ENCODE peak calls at places on chromosomes 7 and 10, in four cellular contexts. One of them, this sample, is unnamed.

GRCh38 chr10:69500864-69501468 is 49.7 kb downstream of the TSPAN15 start:
- DNase-seq in endodermal cell: peak; percentile 20
- DNase-seq in cardiac fibroblast: no peak
- DNase-seq in AG10803: no peak
- DNase-seq in this sample: no peak

GRCh38 chr10:30748152-30748845 is 118.7 kb upstream of the LYZL2 start:
- DNase-seq in endodermal cell: no peak
- DNase-seq in cardiac fibroblast: no peak
- DNase-seq in AG10803: no peak
- DNase-seq in this sample: no peak

GRCh38 chr7:33062023-33062781 is at the start of gene NT5C3A:
- DNase-seq in endodermal cell: peak; percentile 77
- DNase-seq in cardiac fibroblast: peak; percentile 39
- DNase-seq in AG10803: no peak
- DNase-seq in this sample: no peak

GRCh38 chr7:39336457-39336856 is 229.7 kb upstream of the YAE1 start:
- DNase-seq in endodermal cell: no peak
- DNase-seq in cardiac fibroblast: peak; percentile 3
- DNase-seq in AG10803: no peak
- DNase-seq in this sample: no peak

GRCh38 chr7:47570649-47571050 is 11.3 kb downstream of the TNS3 start:
- DNase-seq in endodermal cell: no peak
- DNase-seq in cardiac fibroblast: peak; percentile 67
- DNase-seq in AG10803: peak; percentile 83
- DNase-seq in this sample: no peak

GRCh38 chr10:3484306-3485187 is 300.5 kb downstream of the KLF6 start:
- DNase-seq in endodermal cell: no peak
- DNase-seq in cardiac fibroblast: peak; percentile 66
- DNase-seq in AG10803: peak; percentile 59
- DNase-seq in this sample: no peak

GRCh38 chr10:98331888-98332287 is 63.9 kb upstream of the LOXL4 start:
- DNase-seq in endodermal cell: peak; percentile 88
- DNase-seq in cardiac fibroblast: no peak
- DNase-seq in AG10803: no peak
- DNase-seq in this sample: no peak

GRCh38 chr10:27986831-27987230 is 12.0 kb downstream of the ODAD2 start:
- DNase-seq in endodermal cell: no peak
- DNase-seq in cardiac fibroblast: no peak
- DNase-seq in AG10803: no peak
- DNase-seq in this sample: no peak

GRCh38 chr10:96309631-96310358 is 5.6 kb downstream of the DNTT start:
- DNase-seq in endodermal cell: peak; percentile 85
- DNase-seq in cardiac fibroblast: no peak
- DNase-seq in AG10803: no peak
- DNase-seq in this sample: no peak

GRCh38 chr10:133211959-133212852 is 17.8 kb upstream of the UTF1 start:
- DNase-seq in endodermal cell: no peak
- DNase-seq in cardiac fibroblast: no peak
- DNase-seq in AG10803: no peak
- DNase-seq in this sample: no peak

GRCh38 chr7:32163911-32164310 is 93.7 kb upstream of the PDE1C start:
- DNase-seq in endodermal cell: no peak
- DNase-seq in cardiac fibroblast: peak; percentile 45
- DNase-seq in AG10803: peak; percentile 76
- DNase-seq in this sample: no peak

GRCh38 chr7:140364819-140365218 is 33.5 kb downstream of the SLC37A3 start:
- DNase-seq in endodermal cell: no peak
- DNase-seq in cardiac fibroblast: no peak
- DNase-seq in AG10803: no peak
- DNase-seq in this sample: no peak

GRCh38 chr7:55100172-55100961 is 81.5 kb downstream of the EGFR start:
- DNase-seq in endodermal cell: no peak
- DNase-seq in cardiac fibroblast: no peak
- DNase-seq in AG10803: no peak
- DNase-seq in this sample: no peak

GRCh38 chr7:114047889-114048288 is 129.1 kb upstream of the PPP1R3A start:
- DNase-seq in endodermal cell: no peak
- DNase-seq in cardiac fibroblast: peak; percentile 55
- DNase-seq in AG10803: peak; percentile 65
- DNase-seq in this sample: no peak
- H3K4me3 ChIP-seq in endodermal cell: no peak overlapping the region
- H3K4me3 ChIP-seq in cardiac fibroblast: no peak overlapping the region
- H3K4me3 ChIP-seq in AG10803: no peak overlapping the region
- H3K4me3 ChIP-seq in this sample: no peak overlapping the region

DNA sequence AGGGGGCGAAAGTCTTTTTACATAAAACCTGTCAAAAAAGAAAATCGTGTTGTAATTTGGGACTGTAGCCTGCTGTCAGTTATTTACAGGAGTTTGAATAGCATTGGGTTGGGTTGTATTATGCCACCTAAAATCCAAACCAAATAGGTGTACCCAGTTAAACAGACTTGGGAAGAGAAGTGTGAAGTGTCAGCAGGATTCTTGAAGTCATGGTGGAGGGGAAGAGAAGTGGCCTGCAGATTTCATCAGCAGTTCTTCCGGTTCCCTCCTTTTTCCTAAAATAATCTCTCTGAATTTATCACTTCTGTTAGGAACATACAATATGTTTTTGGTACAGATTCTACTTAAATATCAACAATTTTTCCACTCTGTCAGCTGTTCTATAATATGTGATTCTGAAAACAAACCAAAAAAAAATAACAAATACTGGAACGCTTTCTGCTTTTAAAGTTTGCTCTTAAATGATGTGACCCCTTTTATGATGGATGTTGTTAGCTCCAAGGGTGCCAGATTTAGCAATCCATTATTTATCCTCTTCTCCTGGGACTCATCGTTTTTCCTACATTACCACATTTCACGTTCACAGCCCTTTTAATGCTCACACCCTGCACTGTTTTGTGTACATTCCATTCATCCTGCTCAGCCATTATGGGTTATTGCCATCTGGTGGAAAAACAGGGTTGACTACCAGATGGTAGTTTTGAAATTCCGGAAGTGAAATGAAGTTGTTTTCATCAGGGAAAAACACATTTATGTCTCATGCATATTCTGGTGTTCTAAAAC is 18.7 kb upstream of the ARHGAP12 start:
- DNase-seq in endodermal cell: no peak
- DNase-seq in cardiac fibroblast: peak; percentile 96
- DNase-seq in AG10803: peak; percentile 96
- DNase-seq in this sample: peak; percentile 94
- TF ChIP-seq CTCF in endodermal cell: no peak
- TF ChIP-seq CTCF in cardiac fibroblast: peak; percentile 28
- TF ChIP-seq CTCF in AG10803: peak; percentile 22
- TF ChIP-seq CTCF in this sample: peak; percentile 27

DNA sequence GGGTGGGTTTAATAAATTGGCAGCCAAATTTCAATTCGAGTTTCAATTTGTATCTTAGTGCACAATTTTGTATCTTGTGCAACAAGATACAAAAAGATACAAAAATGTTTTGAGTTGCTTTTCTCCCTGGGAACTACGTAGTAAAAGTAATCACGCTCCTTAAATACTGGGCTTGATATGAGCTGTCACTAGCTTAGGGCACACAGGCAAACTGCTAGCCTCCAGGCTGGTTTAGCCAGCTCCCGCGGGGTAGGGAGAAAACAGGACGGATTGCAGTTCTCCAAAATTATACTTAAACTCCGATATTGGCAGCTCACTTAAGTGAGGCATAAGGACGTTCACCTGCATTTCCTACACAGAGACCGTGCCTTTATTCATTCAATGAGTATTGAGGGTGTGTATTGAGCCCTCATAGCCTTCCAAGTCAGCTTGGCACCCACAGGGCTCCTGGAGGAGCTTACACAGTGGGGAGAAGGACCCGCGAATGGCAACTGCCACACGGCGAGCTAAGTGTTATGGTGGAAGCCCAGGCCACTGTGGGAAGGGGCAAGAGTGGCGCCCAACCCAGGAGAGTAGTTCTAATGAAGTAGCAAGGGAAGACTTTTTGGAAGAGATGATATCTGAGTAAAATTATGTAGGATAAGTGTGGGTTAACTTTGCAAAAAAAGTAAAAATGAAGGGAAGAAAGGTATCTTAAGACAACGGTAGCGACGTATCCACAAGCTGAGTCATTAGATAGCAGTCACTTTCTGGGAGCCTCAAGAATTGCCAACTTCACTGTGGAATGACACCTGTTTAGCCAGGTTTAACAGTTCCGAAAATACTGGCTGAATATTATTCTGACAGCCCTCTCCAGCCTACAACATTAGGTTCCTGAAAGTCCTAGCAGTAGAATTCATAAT is 1.6 kb upstream of the EPC1 start:
- DNase-seq in endodermal cell: peak; percentile 63
- DNase-seq in cardiac fibroblast: no peak
- DNase-seq in AG10803: no peak
- DNase-seq in this sample: no peak
- H3K4me3 ChIP-seq in endodermal cell: peak overlapping the region; percentile 97
- H3K4me3 ChIP-seq in cardiac fibroblast: no peak overlapping the region
- H3K4me3 ChIP-seq in AG10803: no peak overlapping the region
- H3K4me3 ChIP-seq in this sample: no peak overlapping the region

DNA sequence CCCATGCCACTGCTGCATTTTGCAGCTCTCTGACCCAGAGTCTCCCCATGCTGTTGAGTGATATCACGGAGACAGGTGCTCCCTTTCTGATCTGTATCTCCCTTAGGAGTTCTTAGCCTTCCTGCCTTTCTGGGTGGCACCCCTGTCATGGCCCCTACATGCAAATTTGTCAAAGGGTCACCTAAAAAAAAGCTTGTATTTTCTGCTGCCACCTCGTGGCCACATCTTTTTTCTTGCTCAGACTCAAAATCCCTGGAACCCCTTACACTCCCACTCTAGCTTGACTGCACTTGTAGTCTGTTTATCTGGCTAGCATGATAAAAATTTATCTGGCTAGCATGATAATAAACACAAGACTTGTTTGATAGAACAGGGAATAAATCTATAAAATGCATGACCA is 809.1 kb downstream of the SORCS1 start:
- DNase-seq in endodermal cell: peak; percentile 76
- DNase-seq in cardiac fibroblast: peak; percentile 25
- DNase-seq in AG10803: no peak
- DNase-seq in this sample: no peak
- TF ChIP-seq CTCF in endodermal cell: peak; percentile 75
- TF ChIP-seq CTCF in cardiac fibroblast: peak; percentile 34
- TF ChIP-seq CTCF in AG10803: peak; percentile 34
- TF ChIP-seq CTCF in this sample: peak; percentile 25

GRCh38 chr7:50164552-50165220 is 71.6 kb upstream of the ZPBP start:
- DNase-seq in endodermal cell: no peak
- DNase-seq in cardiac fibroblast: no peak
- DNase-seq in AG10803: no peak
- DNase-seq in this sample: no peak

DNA sequence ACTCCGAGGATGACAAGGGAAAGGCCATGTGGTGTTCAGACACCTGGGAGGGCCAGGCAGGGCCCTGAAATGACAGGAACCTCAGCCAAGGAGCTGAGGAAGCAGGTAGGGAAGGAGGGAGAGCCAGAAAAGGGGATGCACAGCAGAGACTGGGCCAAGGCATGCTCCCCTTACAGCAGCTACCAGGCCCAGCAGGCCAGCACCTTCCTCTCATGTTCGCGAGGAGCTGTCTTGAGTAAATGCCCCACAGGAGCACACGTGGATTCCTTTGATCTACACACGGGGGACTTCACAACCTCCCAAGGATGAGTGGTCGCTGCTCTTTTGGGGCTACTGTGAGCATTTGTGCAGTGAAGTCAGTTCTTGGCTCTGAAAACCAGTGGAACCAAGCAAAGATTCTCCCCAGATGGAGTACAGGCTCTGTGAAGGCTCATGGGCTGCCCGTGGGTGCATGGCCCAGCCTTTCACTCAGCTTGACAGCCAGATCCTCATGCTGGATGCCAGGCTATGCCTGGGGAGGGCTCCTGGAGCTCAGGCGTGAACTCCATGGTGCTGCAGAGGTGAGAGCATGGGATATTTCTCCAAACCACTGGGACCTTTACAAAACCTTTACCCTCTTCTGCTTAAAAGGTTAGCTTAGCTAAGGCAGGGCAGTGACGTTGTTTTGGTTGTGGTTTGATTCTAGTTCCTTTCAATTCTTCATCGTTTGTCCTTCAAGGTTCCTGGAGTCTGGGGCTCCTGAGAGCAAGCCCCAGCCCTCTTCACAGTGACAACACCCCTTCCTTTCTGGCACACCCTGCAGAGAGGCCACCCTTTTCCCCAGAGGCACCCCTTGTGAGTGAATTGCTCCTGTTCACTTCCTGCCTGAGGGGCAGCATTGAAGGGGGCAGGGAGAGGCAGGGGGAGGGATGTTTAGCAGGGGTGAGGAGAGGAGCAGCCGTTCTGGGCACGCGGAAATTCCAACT is 74.2 kb upstream of the ZPBP start:
- DNase-seq in endodermal cell: no peak
- DNase-seq in cardiac fibroblast: no peak
- DNase-seq in AG10803: no peak
- DNase-seq in this sample: no peak
- H3K4me3 ChIP-seq in endodermal cell: no peak overlapping the region
- H3K4me3 ChIP-seq in cardiac fibroblast: no peak overlapping the region
- H3K4me3 ChIP-seq in AG10803: no peak overlapping the region
- H3K4me3 ChIP-seq in this sample: no peak overlapping the region

DNA sequence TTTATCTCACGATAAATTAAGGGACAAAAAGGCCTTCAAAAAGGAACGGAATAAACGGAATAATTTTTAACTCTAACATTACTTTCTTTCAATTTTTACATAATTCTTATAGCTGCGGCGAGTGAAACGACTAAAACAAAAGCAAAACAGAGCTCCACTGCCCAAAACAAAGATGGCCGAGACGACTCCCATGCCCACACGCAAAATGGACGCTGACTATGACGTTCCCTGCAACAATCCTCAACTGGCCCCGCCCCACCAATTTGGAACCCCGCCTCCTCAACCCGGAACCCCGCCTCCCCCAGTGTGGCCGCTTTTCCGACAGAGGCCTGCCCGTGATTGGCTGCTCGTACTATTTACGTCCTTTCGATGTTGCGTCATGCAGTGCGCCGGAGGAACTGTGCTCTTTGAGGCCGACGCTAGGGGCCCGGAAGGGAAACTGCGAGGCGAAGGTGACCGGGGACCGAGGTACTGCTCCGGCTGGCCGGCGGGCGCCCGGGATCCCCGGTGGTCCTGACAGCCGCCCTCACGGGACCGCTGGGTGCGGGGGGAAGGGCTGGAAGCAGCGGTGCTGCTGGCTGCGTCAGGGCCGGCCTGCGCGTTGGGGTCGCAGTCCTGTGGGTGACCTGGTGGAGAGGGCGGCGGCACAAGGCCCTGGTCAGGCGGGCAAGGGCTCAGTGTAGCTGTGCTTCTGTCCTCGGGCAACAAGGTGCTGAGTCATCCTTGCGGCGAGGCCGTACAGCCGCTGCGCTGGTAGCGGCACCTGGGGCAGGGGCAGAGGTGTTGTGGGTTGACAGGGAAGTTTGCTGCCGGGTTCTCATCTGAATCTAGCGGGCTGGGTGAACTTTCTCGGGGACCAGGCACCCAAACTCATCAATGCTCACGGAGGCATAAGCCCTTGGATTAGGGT is at the start of gene GHITM:
- DNase-seq in endodermal cell: peak; percentile 100
- DNase-seq in cardiac fibroblast: peak; percentile 99
- DNase-seq in AG10803: peak; percentile 98
- DNase-seq in this sample: peak; percentile 92
- TF ChIP-seq CTCF in endodermal cell: peak; percentile 62
- TF ChIP-seq CTCF in cardiac fibroblast: peak; percentile 49
- TF ChIP-seq CTCF in AG10803: peak; percentile 44
- TF ChIP-seq CTCF in this sample: peak; percentile 19

This sample was measured in HFF-Myc.